ENCODE peak calls at places on chromosomes 4 and X, in seven cellular contexts. S, L, T, A, M, Q and W are unnamed samples.
A peak's percentile ranks its signal among the peaks of the same experiment; 100 is the strongest.

GRCh38 chr4:182644326-182645050 is 272.7 kb downstream of the DCTD start:
- DNase-seq in M (no peak), S (no peak), A (no peak), L (no peak), Q (no peak), T (no peak), W (no peak)

GRCh38 chr4:40619600-40619999 is 10.1 kb downstream of the RBM47 start:
- DNase-seq in T (no peak), L (no peak), Q (no peak), S (no peak), M (no peak), A (no peak), W (no peak)

GRCh38 chr4:41657561-41657960 is 91.0 kb downstream of the PHOX2B start:
- DNase-seq in T (no peak), M (no peak), S (no peak), Q (no peak), L (no peak), A (no peak), W (no peak)

GRCh38 chrX:124086411-124086810 is 124.9 kb downstream of the STAG2 start:
- DNase-seq in Q (no peak), A (no peak), L (no peak), M (no peak), S (no peak), T (no peak), W (no peak)

GRCh38 chr4:141569141-141569540 is 67.2 kb upstream of the IL15 start:
- DNase-seq in L (no peak), A (no peak), S (no peak), Q (no peak), M (no peak), T (no peak), W (no peak)

GRCh38 chr4:70754990-70755688 is 33.4 kb downstream of the RUFY3 start:
- DNase-seq in M (no peak), Q (no peak), A (peak; percentile 80), S (no peak), T (no peak), L (no peak), W (no peak)

GRCh38 chr4:86359944-86360478 is at the start of gene MAPK10:
- DNase-seq in A (peak; percentile 99), L (peak; percentile 58), M (peak; percentile 90), T (peak; percentile 66), Q (peak; percentile 97), S (peak; percentile 12), W (peak; percentile 84)

GRCh38 chr4:169689681-169690080 is 68.1 kb downstream of the HPF1 start:
- DNase-seq in Q (no peak), S (no peak), A (no peak), L (no peak), M (no peak), T (no peak), W (no peak)

GRCh38 chrX:10110984-10111363 is 45.8 kb upstream of the CLCN4 start:
- DNase-seq in S (peak; percentile 32), T (no peak), A (no peak), Q (no peak), L (no peak), M (peak; percentile 44), W (no peak)

GRCh38 chr4:146256328-146256727 is 42.0 kb downstream of the REELD1 start:
- DNase-seq in M (no peak), T (no peak), L (no peak), A (no peak), Q (no peak), S (no peak), W (no peak)

GRCh38 chrX:47160781-47161180 is 15.8 kb downstream of the RBM10 start:
- DNase-seq in A (no peak), Q (no peak), L (no peak), M (no peak), T (no peak), S (no peak), W (no peak)